ENCODE peak calls at places on chromosomes 1 and 21, in nine cellular contexts. Y is stimulated activated naive CD8-positive, alpha-beta T cell treated with anti-CD3 and anti-CD28 coated beads, Interleukin-15, amount 100 ng/mL, for 72 hours; U is CD4-positive, alpha-beta T cell; F is stimulated activated CD4-positive, alpha-beta T cell treated with anti-CD3 and anti-CD28 coated beads, Interleukin-15, amount 100 ng/mL, for 24 hours; H is H9; L is AG10803; K is HFFc6; Z is activated T-helper 1 cell treated with Interleukin-2 at 50 U/mL for 16 hours; R is Right ventricle myocardium inferior. W is an unnamed sample.

GRCh38 chr1:69976896-69977295 is 228.5 kb downstream of the LRRC40 start:
- DNase-seq in Y (no peak), U (no peak), F (no peak), H (no peak), L (peak; percentile 13), K (no peak), Z (no peak), R (no peak), W (no peak)

GRCh38 chr1:207898260-207898659 is 12.7 kb downstream of the CD34 start:
- DNase-seq in Y (no peak), U (no peak), F (no peak), H (no peak), L (no peak), K (no peak), Z (no peak), R (no peak), W (no peak)

GRCh38 chr1:102015728-102016127 is 19.0 kb upstream of the OLFM3 start:
- DNase-seq in Y (no peak), U (no peak), F (no peak), H (no peak), L (no peak), K (no peak), Z (no peak), R (no peak), W (no peak)

GRCh38 chr1:193275773-193276172 is 89.4 kb upstream of the B3GALT2 start:
- DNase-seq in Y (no peak), U (no peak), F (no peak), H (peak; percentile 75), L (no peak), K (no peak), Z (no peak), R (no peak), W (no peak)

GRCh38 chr1:162020145-162020544 is 3.5 kb downstream of the OLFML2B start:
- DNase-seq in Y (no peak), U (no peak), F (no peak), H (no peak), L (no peak), K (no peak), Z (no peak), R (no peak), W (no peak)

GRCh38 chr21:31279986-31280385 is 64.1 kb downstream of the TIAM1 start:
- DNase-seq in Y (no peak), U (no peak), F (peak; percentile 28), H (no peak), L (no peak), K (no peak), Z (no peak), R (no peak), W (no peak)

GRCh38 chr21:36848875-36849274 is 117.6 kb downstream of the HLCS start:
- DNase-seq in Y (no peak), U (no peak), F (no peak), H (no peak), L (no peak), K (no peak), Z (no peak), R (no peak), W (no peak)

GRCh38 chr1:209652873-209653401 is 712 bp upstream of the LAMB3 start:
- DNase-seq in Y (peak; percentile 29), U (no peak), F (peak; percentile 83), H (peak; percentile 92), L (peak; percentile 21), K (no peak), Z (no peak), R (peak; percentile 84), W (peak; percentile 99)

GRCh38 chr21:45868086-45868485 is 113.5 kb upstream of the COL6A1 start:
- DNase-seq in Y (no peak), U (no peak), F (no peak), H (no peak), L (no peak), K (no peak), Z (no peak), R (no peak), W (no peak)